ENCODE peak calls at places on chromosomes 12 and 14, in nine cellular contexts. V, W, O, S, E, K, J, R and B are unnamed samples.

GRCh38 chr14:105051182-105052109 is 13.8 kb downstream of the GPR132 start:
- DNase-seq in V (no peak), W (no peak), O (no peak), S (no peak), E (no peak), K (no peak), J (no peak), R (no peak), B (no peak)

GRCh38 chr12:5615760-5616159 is 183.9 kb downstream of the NTF3 start:
- DNase-seq in V (no peak), W (no peak), O (no peak), S (no peak), E (no peak), K (no peak), J (no peak), R (no peak), B (no peak)

GRCh38 chr14:64979336-64980074 is 7.2 kb upstream of the FNTB start:
- DNase-seq in V (no peak), W (peak; percentile 29), O (peak; percentile 65), S (no peak), E (no peak), K (no peak), J (no peak), R (no peak), B (no peak)

GRCh38 chr12:93054021-93054420 is 124.9 kb upstream of the EEA1 start:
- DNase-seq in V (no peak), W (no peak), O (no peak), S (no peak), E (no peak), K (no peak), J (no peak), R (no peak), B (no peak)

GRCh38 chr14:57737598-57737997 is 128.3 kb downstream of the SLC35F4 start:
- DNase-seq in V (no peak), W (no peak), O (no peak), S (no peak), E (no peak), K (no peak), J (no peak), R (no peak), B (no peak)

GRCh38 chr12:84757978-84758377 is 154.6 kb downstream of the SLC6A15 start:
- DNase-seq in V (peak; percentile 59), W (peak; percentile 36), O (peak; percentile 72), S (no peak), E (no peak), K (no peak), J (no peak), R (no peak), B (no peak)

GRCh38 chr12:50231346-50231745 is 52.0 kb downstream of the LIMA1 start:
- DNase-seq in V (no peak), W (no peak), O (no peak), S (no peak), E (no peak), K (no peak), J (no peak), R (no peak), B (no peak)

GRCh38 chr14:75282166-75282547 is 3.5 kb downstream of the FOS start:
- DNase-seq in V (no peak), W (no peak), O (peak; percentile 15), S (no peak), E (no peak), K (no peak), J (no peak), R (no peak), B (no peak)

DNA sequence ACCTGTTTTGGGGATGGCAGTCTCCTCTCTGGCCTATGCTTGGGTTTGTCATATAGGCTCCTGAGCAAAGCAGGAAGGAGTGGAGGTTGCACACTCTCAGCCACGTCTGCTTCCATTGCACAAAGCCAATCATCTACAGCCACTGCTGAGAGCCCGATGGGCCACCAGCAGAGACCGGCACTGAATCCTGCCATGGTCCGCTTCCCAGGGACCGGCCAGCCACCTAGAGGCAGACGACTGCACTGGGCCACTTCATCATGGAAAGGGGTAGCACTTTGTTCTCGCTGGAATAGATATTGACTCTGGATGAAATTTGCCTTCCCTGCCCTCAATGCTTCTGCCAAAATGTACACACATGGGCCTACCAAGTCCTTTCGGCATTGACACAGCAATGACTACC is 22.3 kb downstream of the DLK1 start:
- DNase-seq in V (no peak), W (no peak), O (no peak), S (no peak), E (no peak), K (no peak), J (no peak), R (no peak), B (no peak)
- TF ChIP-seq CTCF in V (no peak), W (peak; percentile 15), O (no peak), S (no peak), E (no peak), K (no peak), J (peak; percentile 34), R (no peak), B (no peak)

GRCh38 chr12:52413202-52413601 is 7.1 kb upstream of the KRT82 start:
- DNase-seq in V (no peak), W (no peak), O (no peak), S (no peak), E (no peak), K (no peak), J (no peak), R (no peak), B (no peak)

GRCh38 chr12:52411806-52412205 is 5.7 kb upstream of the KRT82 start:
- DNase-seq in V (no peak), W (no peak), O (no peak), S (no peak), E (no peak), K (no peak), J (no peak), R (no peak), B (no peak)

GRCh38 chr12:52415870-52416750 is 10.0 kb upstream of the KRT82 start:
- DNase-seq in V (peak; percentile 16), W (peak; percentile 33), O (peak; percentile 63), S (no peak), E (no peak), K (no peak), J (no peak), R (no peak), B (no peak)

GRCh38 chr12:52414936-52415335 is 8.8 kb upstream of the KRT82 start:
- DNase-seq in V (no peak), W (no peak), O (no peak), S (no peak), E (no peak), K (no peak), J (no peak), R (no peak), B (no peak)

GRCh38 chr12:52413787-52414345 is 7.7 kb upstream of the KRT82 start:
- DNase-seq in V (no peak), W (no peak), O (no peak), S (no peak), E (no peak), K (no peak), J (peak; percentile 54), R (no peak), B (no peak)
- TF ChIP-seq CTCF in V (no peak), W (no peak), O (no peak), S (no peak), E (no peak), K (no peak), J (peak; percentile 69), R (no peak), B (no peak)

GRCh38 chr12:65682145-65682544 is 142.1 kb upstream of the HMGA2 start:
- DNase-seq in V (no peak), W (no peak), O (no peak), S (no peak), E (no peak), K (no peak), J (no peak), R (no peak), B (no peak)

GRCh38 chr12:65681226-65681625 is 143.1 kb upstream of the HMGA2 start:
- DNase-seq in V (no peak), W (no peak), O (peak; percentile 46), S (no peak), E (no peak), K (no peak), J (no peak), R (no peak), B (no peak)

GRCh38 chr12:65684906-65685305 is 139.4 kb upstream of the HMGA2 start:
- DNase-seq in V (no peak), W (no peak), O (no peak), S (no peak), E (no peak), K (no peak), J (no peak), R (no peak), B (no peak)

GRCh38 chr12:65689508-65689907 is 134.8 kb upstream of the HMGA2 start:
- DNase-seq in V (no peak), W (no peak), O (no peak), S (no peak), E (no peak), K (no peak), J (no peak), R (no peak), B (no peak)

DNA sequence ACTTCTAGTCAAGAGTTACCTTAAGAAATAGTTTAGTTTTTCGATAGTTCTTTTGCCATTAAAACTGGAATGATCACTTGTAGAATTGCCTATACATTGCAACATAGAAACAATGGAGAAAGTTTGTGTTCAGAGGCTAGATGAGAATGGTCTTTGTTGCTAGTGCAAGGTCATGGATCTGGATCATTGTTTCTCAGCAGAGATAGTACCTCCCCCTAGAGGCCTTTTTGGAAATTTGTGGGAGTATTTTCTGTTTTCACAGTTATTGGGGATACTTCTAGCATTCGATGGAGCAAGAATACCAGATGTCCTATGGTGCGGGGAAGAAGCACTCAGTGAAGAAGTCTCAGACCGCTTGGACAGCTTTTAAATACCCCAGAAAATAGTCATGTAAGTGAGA is 138.8 kb upstream of the HMGA2 start:
- DNase-seq in V (no peak), W (peak; percentile 41), O (no peak), S (no peak), E (no peak), K (no peak), J (no peak), R (no peak), B (no peak)
- TF ChIP-seq CTCF in V (peak; percentile 28), W (peak; percentile 87), O (peak; percentile 59), S (no peak), E (peak; percentile 57), K (peak; percentile 68), J (no peak), R (peak; percentile 60), B (peak; percentile 59)

GRCh38 chr12:112803620-112804279 is 12.2 kb downstream of the RPH3A start:
- DNase-seq in V (no peak), W (no peak), O (no peak), S (no peak), E (no peak), K (no peak), J (no peak), R (no peak), B (no peak)
- TF ChIP-seq CTCF in V (no peak), W (no peak), O (no peak), S (no peak), E (no peak), K (no peak), J (peak; percentile 33), R (peak; percentile 14), B (no peak)

DNA sequence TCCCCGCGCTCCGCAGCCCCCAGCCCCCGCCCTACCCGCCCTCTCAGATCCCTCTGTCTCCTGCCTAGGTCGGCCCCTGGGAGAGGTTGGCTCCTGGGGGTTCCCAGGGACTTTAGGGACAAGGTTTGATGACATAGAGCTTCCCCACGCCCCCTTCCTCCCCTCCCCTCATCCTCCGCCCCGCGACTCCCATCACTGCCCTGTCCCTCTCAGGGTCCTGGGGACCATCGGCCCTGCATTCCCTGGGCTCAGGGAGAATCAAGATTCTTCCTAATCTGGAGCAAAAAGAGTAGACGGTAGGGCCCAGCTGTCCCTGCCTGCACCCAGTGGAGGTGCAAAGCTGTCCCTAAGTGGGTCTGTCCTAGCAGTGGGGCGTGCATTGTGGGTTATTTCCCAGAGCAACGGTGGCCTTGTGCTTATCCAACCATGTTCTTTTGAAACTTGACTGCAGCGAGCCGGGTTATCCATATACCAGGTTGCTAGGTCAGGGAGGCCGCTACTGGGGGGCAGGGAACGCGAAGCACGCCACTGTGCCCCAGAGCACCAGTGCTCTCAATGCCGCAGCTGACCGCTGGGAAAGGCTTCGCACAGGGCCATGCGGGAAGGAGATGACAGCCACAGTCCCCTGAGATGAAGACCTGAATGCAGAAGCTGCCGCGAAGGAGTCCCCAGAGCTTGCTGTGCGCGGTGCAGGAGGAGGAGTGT is 124.4 kb upstream of the PRMT8 start:
- DNase-seq in V (no peak), W (no peak), O (no peak), S (no peak), E (no peak), K (no peak), J (no peak), R (no peak), B (no peak)
- TF ChIP-seq CTCF in V (no peak), W (no peak), O (no peak), S (no peak), E (no peak), K (no peak), J (no peak), R (no peak), B (no peak)